ENCODE peak calls at places on chromosomes 12 and 14, in six cellular contexts. One of them, this sample, is unnamed.

GRCh38 chr12:79624378-79624777 is 66.4 kb downstream of the PAWR start:
- DNase-seq in lung: no peak
- DNase-seq in mesenchymal stem cell: no peak
- DNase-seq in breast epithelium: no peak
- DNase-seq in A549: no peak
- DNase-seq in left ventricle myocardium inferior: no peak
- DNase-seq in this sample: no peak

GRCh38 chr14:76486251-76486743 is 110.4 kb downstream of the ESRRB start:
- DNase-seq in mesenchymal stem cell: no peak
- DNase-seq in left ventricle myocardium inferior: no peak
- DNase-seq in breast epithelium: no peak
- DNase-seq in A549: no peak
- DNase-seq in lung: no peak
- DNase-seq in this sample: no peak

GRCh38 chr14:25110101-25110500 is 60.2 kb upstream of the STXBP6 start:
- DNase-seq in breast epithelium: no peak
- DNase-seq in left ventricle myocardium inferior: no peak
- DNase-seq in lung: no peak
- DNase-seq in mesenchymal stem cell: no peak
- DNase-seq in A549: no peak
- DNase-seq in this sample: no peak

GRCh38 chr12:10205251-10205807 is 7.3 kb upstream of the GABARAPL1 start:
- DNase-seq in lung: no peak
- DNase-seq in left ventricle myocardium inferior: no peak
- DNase-seq in A549: no peak
- DNase-seq in breast epithelium: no peak
- DNase-seq in mesenchymal stem cell: peak; percentile 85
- DNase-seq in this sample: peak; percentile 93

GRCh38 chr12:6336859-6337744 is 4.8 kb downstream of the TNFRSF1A start:
- DNase-seq in lung: peak; percentile 48
- DNase-seq in left ventricle myocardium inferior: no peak
- DNase-seq in mesenchymal stem cell: no peak
- DNase-seq in A549: no peak
- DNase-seq in breast epithelium: no peak
- DNase-seq in this sample: no peak

GRCh38 chr12:107660861-107661415 is 24.7 kb upstream of the PWP1 start:
- DNase-seq in left ventricle myocardium inferior: no peak
- DNase-seq in A549: no peak
- DNase-seq in mesenchymal stem cell: no peak
- DNase-seq in breast epithelium: no peak
- DNase-seq in lung: no peak
- DNase-seq in this sample: no peak

GRCh38 chr14:77421241-77421640 is 2.1 kb downstream of the NOXRED1 start:
- DNase-seq in A549: no peak
- DNase-seq in breast epithelium: no peak
- DNase-seq in lung: no peak
- DNase-seq in mesenchymal stem cell: no peak
- DNase-seq in left ventricle myocardium inferior: no peak
- DNase-seq in this sample: no peak

GRCh38 chr14:24411468-24412454 is 13.0 kb downstream of the NYNRIN start:
- DNase-seq in left ventricle myocardium inferior: no peak
- DNase-seq in breast epithelium: no peak
- DNase-seq in lung: no peak
- DNase-seq in A549: peak; percentile 74
- DNase-seq in mesenchymal stem cell: peak; percentile 72
- DNase-seq in this sample: no peak

GRCh38 chr12:84911331-84912190 is 1.0 kb downstream of the SLC6A15 start:
- DNase-seq in mesenchymal stem cell: peak; percentile 92
- DNase-seq in left ventricle myocardium inferior: no peak
- DNase-seq in lung: no peak
- DNase-seq in breast epithelium: no peak
- DNase-seq in A549: peak; percentile 67
- DNase-seq in this sample: peak; percentile 75

GRCh38 chr12:8629486-8630033 is 16.9 kb upstream of the AICDA start:
- DNase-seq in lung: no peak
- DNase-seq in left ventricle myocardium inferior: no peak
- DNase-seq in A549: no peak
- DNase-seq in breast epithelium: no peak
- DNase-seq in mesenchymal stem cell: peak; percentile 54
- DNase-seq in this sample: peak; percentile 38

GRCh38 chr12:6765634-6766581 is at the start of gene PTMS:
- DNase-seq in mesenchymal stem cell: peak; percentile 89
- DNase-seq in lung: peak; percentile 83
- DNase-seq in breast epithelium: peak; percentile 90
- DNase-seq in left ventricle myocardium inferior: peak; percentile 86
- DNase-seq in A549: peak; percentile 77
- DNase-seq in this sample: peak; percentile 90

GRCh38 chr14:96660135-96660534 is 137.0 kb upstream of the VRK1 start:
- DNase-seq in breast epithelium: no peak
- DNase-seq in mesenchymal stem cell: no peak
- DNase-seq in left ventricle myocardium inferior: no peak
- DNase-seq in A549: no peak
- DNase-seq in lung: no peak
- DNase-seq in this sample: no peak

GRCh38 chr14:101032433-101032832 is 128.9 kb upstream of the RTL1 start:
- DNase-seq in mesenchymal stem cell: no peak
- DNase-seq in A549: no peak
- DNase-seq in lung: no peak
- DNase-seq in left ventricle myocardium inferior: no peak
- DNase-seq in breast epithelium: no peak
- DNase-seq in this sample: no peak

GRCh38 chr14:103923863-103924262 is 4.4 kb upstream of the TDRD9 start:
- DNase-seq in mesenchymal stem cell: no peak
- DNase-seq in breast epithelium: no peak
- DNase-seq in lung: no peak
- DNase-seq in left ventricle myocardium inferior: peak; percentile 52
- DNase-seq in A549: no peak
- DNase-seq in this sample: no peak

GRCh38 chr14:93136009-93136408 is 20.3 kb upstream of the ITPK1 start:
- DNase-seq in A549: no peak
- DNase-seq in breast epithelium: no peak
- DNase-seq in lung: no peak
- DNase-seq in left ventricle myocardium inferior: no peak
- DNase-seq in mesenchymal stem cell: no peak
- DNase-seq in this sample: no peak

GRCh38 chr12:46556105-46556559 is 183.6 kb upstream of the SLC38A2 start:
- DNase-seq in mesenchymal stem cell: peak; percentile 97
- DNase-seq in left ventricle myocardium inferior: no peak
- DNase-seq in breast epithelium: no peak
- DNase-seq in lung: no peak
- DNase-seq in A549: peak; percentile 19
- DNase-seq in this sample: peak; percentile 97

GRCh38 chr12:118119449-118119879 is 15.7 kb upstream of the VSIG10 start:
- DNase-seq in A549: no peak
- DNase-seq in breast epithelium: no peak
- DNase-seq in lung: no peak
- DNase-seq in mesenchymal stem cell: no peak
- DNase-seq in left ventricle myocardium inferior: no peak
- DNase-seq in this sample: no peak

GRCh38 chr14:37036669-37037341 is 135.6 kb downstream of the SLC25A21 start:
- DNase-seq in mesenchymal stem cell: no peak
- DNase-seq in left ventricle myocardium inferior: no peak
- DNase-seq in A549: no peak
- DNase-seq in lung: no peak
- DNase-seq in breast epithelium: no peak
- DNase-seq in this sample: no peak
- H3K27ac ChIP-seq in mesenchymal stem cell: no peak overlapping the region
- H3K27ac ChIP-seq in left ventricle myocardium inferior: no peak overlapping the region
- H3K27ac ChIP-seq in A549: no peak overlapping the region
- H3K27ac ChIP-seq in lung: no peak overlapping the region
- H3K27ac ChIP-seq in breast epithelium: no peak overlapping the region
- H3K27ac ChIP-seq in this sample: no peak overlapping the region

DNA sequence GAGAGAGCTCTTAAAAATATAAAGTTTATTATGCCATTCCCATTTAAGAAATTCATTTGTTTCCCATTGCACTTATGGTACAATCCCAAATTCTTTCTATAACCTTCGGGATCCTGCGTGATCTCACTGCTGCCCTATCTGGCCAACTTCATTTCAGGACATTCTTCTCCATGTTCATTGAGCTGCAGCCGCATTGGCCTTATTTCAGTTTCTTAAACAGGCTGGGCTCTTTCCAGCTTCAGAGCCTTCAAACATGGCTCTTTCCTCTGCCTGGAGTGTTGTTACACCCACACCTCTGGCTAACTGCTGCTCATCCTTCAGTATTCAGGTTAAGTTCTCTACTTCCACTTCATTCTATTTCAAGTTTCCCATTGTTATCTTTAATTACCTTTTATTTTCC is 58.5 kb upstream of the LRTM2 start:
- DNase-seq in left ventricle myocardium inferior: no peak
- DNase-seq in A549: no peak
- DNase-seq in mesenchymal stem cell: no peak
- DNase-seq in lung: no peak
- DNase-seq in breast epithelium: no peak
- DNase-seq in this sample: no peak
- H3K4me1 ChIP-seq in left ventricle myocardium inferior: peaks cover 21% of the 10 kb centered on the region
- H3K4me1 ChIP-seq in A549: peaks cover 30% of the 10 kb centered on the region
- H3K4me1 ChIP-seq in mesenchymal stem cell: peaks cover 2% of the 10 kb centered on the region
- H3K4me1 ChIP-seq in lung: peaks cover 4% of the 10 kb centered on the region
- H3K4me1 ChIP-seq in breast epithelium: no peaks in the 10 kb centered on the region
- H3K4me1 ChIP-seq in this sample: peaks cover 6% of the 10 kb centered on the region

GRCh38 chr12:122403831-122404230 is 18.6 kb downstream of the CLIP1 start:
- DNase-seq in breast epithelium: no peak
- DNase-seq in A549: no peak
- DNase-seq in mesenchymal stem cell: no peak
- DNase-seq in lung: no peak
- DNase-seq in left ventricle myocardium inferior: no peak
- DNase-seq in this sample: no peak
- H3K27ac ChIP-seq in breast epithelium: peak overlapping the region; percentile 14
- H3K27ac ChIP-seq in A549: peak overlapping the region; percentile 98
- H3K27ac ChIP-seq in mesenchymal stem cell: no peak overlapping the region
- H3K27ac ChIP-seq in lung: no peak overlapping the region
- H3K27ac ChIP-seq in left ventricle myocardium inferior: no peak overlapping the region
- H3K27ac ChIP-seq in this sample: no peak overlapping the region

GRCh38 chr12:52245962-52246577 is 13.0 kb downstream of the KRT7 start:
- DNase-seq in breast epithelium: no peak
- DNase-seq in lung: no peak
- DNase-seq in left ventricle myocardium inferior: no peak
- DNase-seq in A549: no peak
- DNase-seq in mesenchymal stem cell: no peak
- DNase-seq in this sample: no peak

GRCh38 chr12:52248541-52249035 is 15.5 kb downstream of the KRT7 start:
- DNase-seq in lung: no peak
- DNase-seq in left ventricle myocardium inferior: no peak
- DNase-seq in mesenchymal stem cell: no peak
- DNase-seq in A549: no peak
- DNase-seq in breast epithelium: peak; percentile 63
- DNase-seq in this sample: no peak

GRCh38 chr12:52247622-52248540 is 14.8 kb downstream of the KRT7 start:
- DNase-seq in left ventricle myocardium inferior: no peak
- DNase-seq in lung: no peak
- DNase-seq in mesenchymal stem cell: no peak
- DNase-seq in breast epithelium: peak; percentile 48
- DNase-seq in A549: no peak
- DNase-seq in this sample: no peak

GRCh38 chr12:52245259-52245961 is 12.4 kb downstream of the KRT7 start:
- DNase-seq in A549: no peak
- DNase-seq in lung: no peak
- DNase-seq in left ventricle myocardium inferior: no peak
- DNase-seq in mesenchymal stem cell: no peak
- DNase-seq in breast epithelium: peak; percentile 73
- DNase-seq in this sample: no peak

DNA sequence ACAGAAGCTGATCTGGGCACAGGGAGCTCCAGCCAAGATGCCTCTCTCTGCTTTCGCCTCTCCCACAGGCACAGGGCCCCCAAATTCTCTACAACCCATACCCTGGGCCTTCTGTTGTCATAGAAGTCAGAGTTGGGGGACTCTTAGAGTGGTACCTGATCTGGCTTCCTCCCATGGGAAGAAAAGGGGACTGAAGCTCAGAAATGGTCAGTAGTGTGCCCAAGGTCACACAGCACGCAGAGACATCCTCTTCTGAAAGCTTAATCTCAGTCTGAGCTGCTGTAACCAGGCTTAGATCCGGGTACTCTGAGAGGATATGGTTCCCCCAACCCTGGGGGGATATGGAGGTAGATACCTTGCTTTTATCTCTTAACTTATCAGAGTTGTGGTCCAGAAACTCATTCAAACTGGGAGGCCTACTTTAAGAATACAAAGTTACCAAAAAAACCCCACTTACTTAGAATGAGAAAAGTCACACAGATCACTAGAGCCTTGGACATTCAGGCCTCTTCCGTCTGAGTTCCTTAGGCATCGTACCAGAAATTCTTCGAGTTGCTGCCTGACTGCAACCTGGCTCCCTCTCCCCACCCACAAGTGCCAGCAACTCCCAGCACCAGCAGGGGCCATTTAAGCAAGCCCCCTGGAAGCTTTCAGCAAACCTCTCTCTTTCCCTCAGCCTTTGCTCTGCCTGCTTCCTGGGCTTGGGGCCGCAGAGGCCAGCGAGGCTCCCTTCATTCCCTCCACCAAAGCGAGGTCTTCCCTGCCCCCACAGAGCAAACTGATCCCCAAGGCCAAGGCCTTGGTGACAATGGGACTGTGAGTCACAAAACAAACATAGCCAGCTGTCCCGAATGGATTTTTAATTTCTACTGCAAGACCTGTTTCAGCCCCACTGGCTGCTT is 13.9 kb downstream of the KRT7 start:
- DNase-seq in mesenchymal stem cell: no peak
- DNase-seq in lung: no peak
- DNase-seq in breast epithelium: peak; percentile 67
- DNase-seq in left ventricle myocardium inferior: no peak
- DNase-seq in A549: peak; percentile 58
- DNase-seq in this sample: no peak
- H3K4me1 ChIP-seq in mesenchymal stem cell: peaks cover 61% of the 10 kb centered on the region
- H3K4me1 ChIP-seq in lung: peaks cover 14% of the 10 kb centered on the region
- H3K4me1 ChIP-seq in breast epithelium: peaks cover 23% of the 10 kb centered on the region
- H3K4me1 ChIP-seq in left ventricle myocardium inferior: peaks cover 43% of the 10 kb centered on the region
- H3K4me1 ChIP-seq in A549: peaks cover 99% of the 10 kb centered on the region
- H3K4me1 ChIP-seq in this sample: peaks cover 17% of the 10 kb centered on the region

GRCh38 chr12:128603573-128604120 is 220.1 kb downstream of the SLC15A4 start:
- DNase-seq in breast epithelium: no peak
- DNase-seq in lung: no peak
- DNase-seq in left ventricle myocardium inferior: no peak
- DNase-seq in mesenchymal stem cell: no peak
- DNase-seq in A549: no peak
- DNase-seq in this sample: no peak
- H3K27ac ChIP-seq in breast epithelium: no peak overlapping the region
- H3K27ac ChIP-seq in lung: no peak overlapping the region
- H3K27ac ChIP-seq in left ventricle myocardium inferior: no peak overlapping the region
- H3K27ac ChIP-seq in mesenchymal stem cell: peak overlapping the region; percentile 92
- H3K27ac ChIP-seq in A549: no peak overlapping the region
- H3K27ac ChIP-seq in this sample: no peak overlapping the region

DNA sequence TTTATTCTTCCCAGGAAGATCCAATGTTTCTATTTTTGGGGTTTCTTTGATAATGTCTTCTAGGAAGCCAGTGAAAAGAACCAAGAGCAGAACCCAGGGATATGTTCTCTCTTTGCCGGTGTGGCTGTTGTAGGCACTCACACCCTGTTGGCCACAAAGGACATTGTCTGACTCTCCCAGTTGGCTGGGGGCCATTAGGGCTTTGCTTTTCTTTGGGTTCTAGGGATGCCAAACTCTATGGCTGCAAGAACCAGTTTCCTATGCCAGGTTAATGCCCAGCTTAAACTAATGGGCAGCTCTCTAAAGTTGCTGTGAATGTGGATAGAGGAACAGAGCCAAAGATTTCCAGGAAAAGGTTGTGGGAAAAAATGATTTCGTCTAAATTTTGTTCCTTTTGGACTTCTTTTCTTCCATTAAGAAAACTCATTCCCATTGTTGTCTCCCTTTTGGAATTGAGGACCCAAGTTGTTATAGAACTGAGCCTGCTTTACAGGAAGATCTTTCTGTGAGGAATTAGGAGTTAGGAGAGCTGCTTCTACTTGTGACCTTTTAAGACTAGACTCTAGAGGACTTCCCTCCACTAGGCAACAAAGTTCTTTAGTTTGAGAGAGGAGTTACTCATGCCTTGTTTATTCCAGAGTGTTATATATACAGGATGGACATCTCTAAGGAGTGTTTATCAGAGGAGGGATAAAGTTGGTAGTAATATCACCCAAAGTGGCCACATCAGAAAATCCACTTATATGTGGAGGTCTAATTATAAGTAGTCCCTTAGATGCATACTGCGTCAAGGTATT is 13.1 kb downstream of the COPZ1 start:
- DNase-seq in mesenchymal stem cell: peak; percentile 73
- DNase-seq in breast epithelium: no peak
- DNase-seq in lung: no peak
- DNase-seq in left ventricle myocardium inferior: no peak
- DNase-seq in A549: no peak
- DNase-seq in this sample: no peak
- H3K4me1 ChIP-seq in mesenchymal stem cell: peaks cover 3% of the 10 kb centered on the region
- H3K4me1 ChIP-seq in breast epithelium: no peaks in the 10 kb centered on the region
- H3K4me1 ChIP-seq in lung: peaks cover 3% of the 10 kb centered on the region
- H3K4me1 ChIP-seq in left ventricle myocardium inferior: peaks cover 49% of the 10 kb centered on the region
- H3K4me1 ChIP-seq in A549: peaks cover 2% of the 10 kb centered on the region
- H3K4me1 ChIP-seq in this sample: no peaks in the 10 kb centered on the region

This sample was measured in foreskin keratinocyte.